ENCODE peak calls at places on chromosomes 16 and 17, in ten cellular contexts. Z, D, K, P, S, X, H, C, A and I are unnamed samples.
A peak's percentile ranks its signal among the peaks of the same experiment; 100 is the strongest.

GRCh38 chr17:17180141-17180603 is 26.0 kb downstream of the PLD6 start:
- DNase-seq in H (no peak), P (no peak), D (peak; percentile 32), K (peak; percentile 54), X (no peak), A (no peak), Z (no peak), C (no peak), S (no peak), I (no peak)

GRCh38 chr16:88549671-88550643 is 20.2 kb upstream of the ZC3H18 start:
- DNase-seq in K (no peak), Z (no peak), P (no peak), S (no peak), D (peak; percentile 63), C (no peak), X (no peak), H (peak; percentile 35), A (no peak), I (no peak)

GRCh38 chr16:47887496-47887895 is 268.3 kb downstream of the ABCC12 start:
- DNase-seq in P (no peak), D (no peak), S (no peak), H (no peak), K (no peak), A (peak; percentile 31), Z (peak; percentile 35), X (no peak), C (peak; percentile 16), I (no peak)

GRCh38 chr17:50034504-50035364 is 21.2 kb upstream of the ITGA3 start:
- DNase-seq in P (no peak), K (no peak), C (no peak), X (no peak), H (no peak), Z (no peak), D (no peak), S (no peak), A (no peak), I (no peak)

GRCh38 chr17:74015316-74015715 is 188.2 kb upstream of the RPL38 start:
- DNase-seq in Z (no peak), H (no peak), D (no peak), S (no peak), P (no peak), X (no peak), A (no peak), C (no peak), K (no peak), I (no peak)

GRCh38 chr17:17041571-17042380 is 481 bp upstream of the MPRIP start:
- DNase-seq in A (peak; percentile 99), P (peak; percentile 80), H (peak; percentile 97), D (peak; percentile 99), X (peak; percentile 90), Z (peak; percentile 98), K (peak; percentile 97), S (peak; percentile 98), C (peak; percentile 99), I (peak; percentile 98)

GRCh38 chr17:18070861-18071340 is 16.8 kb upstream of the DRG2 start:
- DNase-seq in H (peak; percentile 41), C (peak; percentile 31), X (peak; percentile 3), P (no peak), K (no peak), D (peak; percentile 15), S (no peak), A (no peak), Z (peak; percentile 62), I (no peak)

GRCh38 chr16:19559242-19559910 is 3.9 kb downstream of the VPS35L start:
- DNase-seq in X (peak; percentile 46), P (peak; percentile 34), D (peak; percentile 33), C (peak; percentile 10), Z (peak; percentile 72), H (peak; percentile 35), K (no peak), A (peak; percentile 78), S (no peak), I (peak; percentile 26)

GRCh38 chr16:67720236-67720635 is 1.1 kb upstream of the GFOD2 start:
- DNase-seq in C (no peak), D (no peak), A (no peak), P (no peak), H (no peak), X (no peak), S (no peak), Z (no peak), K (no peak), I (no peak)

GRCh38 chr17:82013341-82013740 is 9.3 kb downstream of the CENPX start:
- DNase-seq in P (no peak), K (no peak), H (no peak), S (no peak), C (no peak), Z (no peak), X (no peak), D (no peak), A (peak; percentile 39), I (no peak)

GRCh38 chr17:48472485-48473281 is 42.7 kb upstream of the SKAP1 start:
- DNase-seq in Z (peak; percentile 27), C (peak; percentile 56), A (no peak), D (no peak), S (no peak), X (peak; percentile 52), P (no peak), H (no peak), K (no peak), I (no peak)

GRCh38 chr17:17186051-17186450 is 20.1 kb downstream of the PLD6 start:
- DNase-seq in A (peak; percentile 54), K (no peak), C (no peak), Z (no peak), H (no peak), P (no peak), X (no peak), S (no peak), D (peak; percentile 82), I (no peak)

GRCh38 chr17:31132977-31133376 is 38.2 kb downstream of the NF1 start:
- DNase-seq in D (no peak), K (no peak), Z (no peak), H (no peak), S (no peak), C (no peak), X (no peak), P (no peak), A (no peak), I (no peak)

GRCh38 chr17:9467518-9467917 is 108.1 kb downstream of the STX8 start:
- DNase-seq in Z (no peak), H (no peak), P (no peak), K (no peak), X (no peak), C (no peak), A (no peak), S (no peak), D (no peak), I (peak; percentile 28)
- TF ChIP-seq CTCF in Z (no peak), H (peak; percentile 9), P (no peak), K (no peak), X (no peak), C (no peak), A (no peak), S (peak; percentile 8), D (no peak), I (peak; percentile 7)

GRCh38 chr16:85759631-85760419 is 8.9 kb upstream of the C16orf74 start:
- DNase-seq in D (peak; percentile 59), P (no peak), C (no peak), H (peak; percentile 51), K (peak; percentile 14), S (no peak), Z (no peak), X (no peak), A (no peak), I (peak; percentile 33)
- TF ChIP-seq CTCF in D (peak; percentile 57), P (peak; percentile 44), C (no peak), H (peak; percentile 70), K (peak; percentile 65), S (peak; percentile 19), Z (peak; percentile 41), X (peak; percentile 38), A (peak; percentile 20), I (peak; percentile 51)

GRCh38 chr16:49000594-49000993 is 281.0 kb downstream of the CBLN1 start:
- DNase-seq in P (no peak), K (no peak), S (no peak), C (peak; percentile 16), H (peak; percentile 43), D (peak; percentile 4), Z (no peak), X (no peak), A (peak; percentile 33), I (no peak)
- TF ChIP-seq CTCF in P (peak; percentile 31), K (no peak), S (peak; percentile 81), C (peak; percentile 75), H (peak; percentile 45), D (peak; percentile 64), Z (peak; percentile 55), X (peak; percentile 31), A (peak; percentile 46), I (peak; percentile 98)

GRCh38 chr16:27048316-27048715 is 18.4 kb upstream of the C16orf82 start:
- DNase-seq in X (no peak), P (no peak), K (no peak), C (no peak), H (no peak), S (no peak), A (no peak), D (no peak), Z (no peak), I (no peak)
- TF ChIP-seq CTCF in X (no peak), P (no peak), K (no peak), C (no peak), H (no peak), S (no peak), A (no peak), D (no peak), Z (no peak), I (no peak)

DNA sequence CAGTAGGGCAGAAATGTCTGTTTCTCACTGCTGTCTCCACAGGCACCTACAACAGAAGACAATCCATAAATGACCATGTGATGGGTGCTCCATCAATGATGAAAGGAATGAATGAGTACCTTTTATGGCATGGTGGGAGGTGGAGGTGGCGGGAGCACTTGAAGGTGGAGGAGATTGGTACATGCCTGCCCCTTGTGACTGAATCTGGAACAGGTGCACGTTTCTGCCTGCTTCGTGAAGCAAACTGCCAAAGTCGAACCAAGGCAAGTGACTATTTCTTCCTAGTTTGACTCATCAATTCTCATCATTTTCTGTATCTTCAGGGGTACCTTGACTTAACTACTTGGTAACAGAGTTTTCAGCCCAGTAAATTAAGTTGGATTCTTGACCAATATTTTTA is 25.4 kb downstream of the CDRT15 start:
- DNase-seq in Z (no peak), K (no peak), D (peak; percentile 28), A (no peak), P (no peak), S (no peak), X (no peak), H (no peak), C (no peak), I (no peak)
- TF ChIP-seq CTCF in Z (no peak), K (no peak), D (no peak), A (no peak), P (no peak), S (no peak), X (no peak), H (no peak), C (no peak), I (no peak)